ENCODE peak calls at places on chromosomes 7 and 10, in nine cellular contexts. E is lower lobe of right lung; R is body of pancreas; I is breast epithelium; D is PC-3; G is hepatocyte; K is heart left ventricle; P is CD8-positive, alpha-beta T cell; A is adrenal gland. S is an unnamed sample.
A peak's percentile ranks its signal among the peaks of the same experiment; 100 is the strongest.

GRCh38 chr10:131065673-131066331 is 245.7 kb downstream of the TCERG1L start:
- DNase-seq in E (no peak), I (peak; percentile 20), A (no peak), G (no peak), P (no peak), D (no peak), K (no peak), R (no peak), S (no peak)

GRCh38 chr10:33553951-33554571 is 219.6 kb upstream of the NRP1 start:
- DNase-seq in A (no peak), K (no peak), I (no peak), P (no peak), R (no peak), D (no peak), E (no peak), G (no peak), S (no peak)

GRCh38 chr10:30980951-30981616 is 50.6 kb downstream of the ZNF438 start:
- DNase-seq in P (no peak), K (no peak), D (peak; percentile 53), I (no peak), E (no peak), A (peak; percentile 69), G (no peak), R (peak; percentile 60), S (peak; percentile 87)

GRCh38 chr10:118356628-118357027 is 14.5 kb upstream of the FAM204A start:
- DNase-seq in G (no peak), K (no peak), E (no peak), D (no peak), P (no peak), R (no peak), I (no peak), A (no peak), S (no peak)

GRCh38 chr10:12130237-12130872 is 878 bp downstream of the SEC61A2 start:
- DNase-seq in K (no peak), D (peak; percentile 49), R (no peak), E (no peak), G (peak; percentile 67), P (no peak), I (no peak), A (peak; percentile 20), S (peak; percentile 51)

GRCh38 chr7:88104732-88105131 is 115.1 kb downstream of the SRI start:
- DNase-seq in R (no peak), D (no peak), E (no peak), I (no peak), P (no peak), A (no peak), K (no peak), G (no peak), S (no peak)

GRCh38 chr10:93154531-93154930 is 80.8 kb downstream of the CYP26A1 start:
- DNase-seq in E (no peak), G (no peak), D (no peak), I (no peak), A (no peak), P (no peak), R (no peak), K (no peak), S (no peak)

GRCh38 chr7:129489491-129489890 is 12.8 kb upstream of the SMKR1 start:
- DNase-seq in D (peak; percentile 15), E (no peak), R (no peak), A (no peak), K (no peak), P (no peak), G (no peak), I (no peak), S (no peak)

GRCh38 chr10:63554666-63555065 is 33.5 kb downstream of the REEP3 start:
- DNase-seq in I (no peak), R (no peak), A (no peak), G (no peak), E (peak; percentile 56), P (peak; percentile 46), D (peak; percentile 89), K (no peak), S (no peak)

GRCh38 chr7:122528879-122529481 is 169.9 kb downstream of the RNF133 start:
- DNase-seq in K (no peak), P (no peak), D (peak; percentile 50), G (peak; percentile 64), I (no peak), E (no peak), A (no peak), R (no peak), S (no peak)

GRCh38 chr10:127882801-127883459 is 9.8 kb downstream of the CLRN3 start:
- DNase-seq in A (no peak), R (no peak), G (no peak), D (peak; percentile 7), P (no peak), E (no peak), I (no peak), K (no peak), S (no peak)

GRCh38 chr7:5629941-5630340 is 151.5 kb downstream of the RNF216 start:
- DNase-seq in R (no peak), D (peak; percentile 85), A (no peak), G (no peak), E (no peak), P (peak; percentile 38), K (peak; percentile 33), I (no peak), S (no peak)

GRCh38 chr7:154953006-154953684 is 49.8 kb downstream of the PAXIP1 start:
- DNase-seq in P (peak; percentile 58), R (peak; percentile 65), K (peak; percentile 71), G (peak; percentile 67), D (peak; percentile 53), E (peak; percentile 74), I (no peak), A (peak; percentile 32), S (peak; percentile 81)

GRCh38 chr10:82883588-82883987 is 1008.6 kb downstream of the NRG3 start:
- DNase-seq in K (no peak), I (no peak), A (no peak), D (no peak), E (no peak), G (no peak), P (no peak), R (no peak), S (no peak)

GRCh38 chr7:29306276-29307036 is 111.9 kb downstream of the CHN2 start:
- DNase-seq in I (no peak), E (no peak), G (no peak), D (no peak), K (no peak), P (no peak), R (no peak), A (no peak), S (no peak)

GRCh38 chr10:116331815-116332214 is 7.6 kb downstream of the CCDC172 start:
- DNase-seq in P (no peak), A (no peak), I (no peak), E (no peak), D (no peak), R (no peak), G (no peak), K (no peak), S (no peak)

GRCh38 chr7:116574025-116574822 is 49.4 kb downstream of the CAV1 start:
- DNase-seq in P (no peak), D (no peak), K (no peak), R (no peak), I (no peak), G (no peak), A (no peak), E (no peak), S (no peak)
- H3K4me1 ChIP-seq in P (no peaks in the 10 kb centered on the region), D (peaks cover 77% of the 10 kb centered on the region), K (no peaks in the 10 kb centered on the region), R (no peaks in the 10 kb centered on the region), I (no peaks in the 10 kb centered on the region), G (peaks cover 9% of the 10 kb centered on the region), A (peaks cover 4% of the 10 kb centered on the region), E (peaks cover 63% of the 10 kb centered on the region), S (no peaks in the 10 kb centered on the region)

DNA sequence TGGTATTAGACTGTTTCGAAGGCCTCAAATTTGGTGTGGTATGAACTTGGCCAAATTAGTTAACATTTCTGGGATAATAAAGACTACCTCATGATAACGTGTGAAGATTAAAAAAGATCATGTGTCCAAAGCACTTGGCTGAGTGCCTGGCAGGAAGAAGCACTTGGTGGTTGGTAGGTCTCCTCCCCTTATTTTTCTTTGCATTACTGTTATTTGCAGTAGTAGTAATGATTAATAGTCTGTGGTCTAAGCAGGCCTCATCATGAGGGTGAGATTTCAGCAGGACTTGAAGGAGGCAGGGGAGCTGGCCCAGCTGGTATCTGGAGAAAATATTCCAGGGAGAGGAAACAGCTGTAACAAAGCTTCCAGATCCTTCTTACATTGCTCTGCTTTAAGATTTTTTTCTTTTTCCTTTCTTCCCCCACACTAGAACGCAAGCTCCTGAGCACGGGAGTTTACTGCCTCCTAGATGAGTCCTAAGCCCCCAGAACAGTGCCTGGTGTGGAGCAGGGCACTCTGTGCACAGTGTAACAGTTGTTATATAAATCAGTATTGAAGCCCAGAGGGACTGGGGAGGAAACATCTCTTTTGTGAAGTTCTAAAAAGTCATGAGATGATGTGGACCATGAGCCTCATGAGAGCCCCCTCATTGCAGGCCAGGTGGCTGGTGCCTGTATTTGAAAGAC is 31.0 kb upstream of the RHEB start:
- DNase-seq in D (peak; percentile 59), I (no peak), A (no peak), R (peak; percentile 52), G (peak; percentile 48), E (no peak), P (no peak), K (no peak), S (peak; percentile 29)
- H3K4me1 ChIP-seq in D (peaks cover 21% of the 10 kb centered on the region), I (peaks cover 7% of the 10 kb centered on the region), A (no peaks in the 10 kb centered on the region), R (peaks cover 36% of the 10 kb centered on the region), G (peaks cover 3% of the 10 kb centered on the region), E (peaks cover 15% of the 10 kb centered on the region), P (peaks cover 4% of the 10 kb centered on the region), K (no peaks in the 10 kb centered on the region), S (no peaks in the 10 kb centered on the region)

DNA sequence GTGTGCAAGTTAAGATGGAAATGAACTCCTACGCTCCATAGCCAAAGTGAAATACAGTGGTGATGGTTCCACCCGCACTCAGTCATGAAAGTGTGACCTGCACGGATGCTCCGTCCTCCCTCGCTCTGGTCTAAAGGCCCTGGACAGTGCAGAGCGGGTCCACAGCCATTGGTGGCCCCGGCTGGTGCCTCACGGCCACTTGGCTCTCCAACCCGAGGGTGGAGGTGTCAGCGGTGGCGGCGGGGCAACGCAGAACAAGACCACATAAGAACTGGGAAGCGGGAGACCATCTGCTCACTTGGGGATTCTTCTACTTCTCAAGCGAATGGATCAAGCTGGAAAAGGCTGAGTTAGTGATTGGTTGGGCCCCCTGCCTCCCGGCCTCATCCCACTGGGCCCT is 60.7 kb downstream of the NKX6-2 start:
- DNase-seq in D (no peak), R (no peak), K (no peak), A (no peak), G (no peak), I (no peak), E (no peak), P (no peak), S (no peak)
- H3K4me1 ChIP-seq in D (no peaks in the 10 kb centered on the region), R (no peaks in the 10 kb centered on the region), K (no peaks in the 10 kb centered on the region), A (no peaks in the 10 kb centered on the region), G (peaks cover 2% of the 10 kb centered on the region), I (no peaks in the 10 kb centered on the region), E (no peaks in the 10 kb centered on the region), P (no peaks in the 10 kb centered on the region), S (no peaks in the 10 kb centered on the region)

DNA sequence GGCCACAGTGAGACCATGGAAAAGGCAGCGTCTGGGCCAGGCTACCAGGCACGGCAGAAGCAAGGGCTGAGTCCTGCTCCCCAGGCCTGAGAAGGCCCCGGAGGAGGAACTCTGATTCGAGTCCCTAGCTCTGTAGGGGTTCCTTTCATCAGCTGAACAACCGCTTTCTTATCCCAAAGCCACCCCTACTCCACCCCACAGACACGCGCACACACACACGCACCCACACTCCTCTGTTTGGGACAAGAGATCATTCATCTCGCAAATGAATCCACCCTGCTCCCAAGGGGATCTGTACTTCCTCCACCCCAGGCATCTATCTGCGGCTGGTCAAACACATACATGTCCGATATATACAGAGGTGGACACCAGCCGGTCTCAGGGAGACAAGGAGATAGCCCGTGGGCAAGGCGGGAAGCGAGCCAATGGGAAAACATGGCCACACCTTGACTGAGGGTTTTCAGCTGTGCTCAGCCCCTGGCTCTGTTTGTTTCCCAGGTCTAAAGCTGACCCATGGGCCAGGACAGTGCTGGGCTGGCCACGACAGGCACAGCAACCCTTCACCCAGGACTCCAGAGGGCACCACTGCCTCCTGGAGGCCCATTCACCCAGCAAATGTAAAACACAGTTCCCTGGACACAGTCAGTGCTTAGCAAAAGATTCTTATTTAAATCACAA is 7.3 kb downstream of the ZCCHC24 start:
- DNase-seq in I (no peak), P (no peak), K (no peak), G (no peak), R (no peak), E (no peak), A (no peak), D (peak; percentile 64), S (no peak)
- H3K4me1 ChIP-seq in I (peaks cover 28% of the 10 kb centered on the region), P (peaks cover 1% of the 10 kb centered on the region), K (peaks cover 31% of the 10 kb centered on the region), G (peaks cover 40% of the 10 kb centered on the region), R (peaks cover 17% of the 10 kb centered on the region), E (peaks cover 63% of the 10 kb centered on the region), A (peaks cover 46% of the 10 kb centered on the region), D (peaks cover 81% of the 10 kb centered on the region), S (peaks cover 65% of the 10 kb centered on the region)

S was measured in testis.